ENCODE peak calls at places on chromosomes 5 and 9, in ten cellular contexts. A, U, F, B, Z, C, P, D, S and L are unnamed samples.

GRCh38 chr5:6135977-6136376 is 242.4 kb downstream of the MED10 start:
- DNase-seq in B (no peak), A (no peak), U (no peak), F (no peak), P (no peak), C (no peak), Z (peak), D (no peak), S (no peak), L (no peak)

GRCh38 chr5:146291421-146292074 is 47.1 kb upstream of the POU4F3 start:
- DNase-seq in U (no peak), B (peak), S (peak), D (no peak), A (no peak), C (peak), P (no peak), F (no peak), Z (peak), L (no peak)

GRCh38 chr9:135085830-135086546 is 1.5 kb upstream of the OLFM1 start:
- DNase-seq in S (peak), P (peak), A (peak), C (peak), U (peak), F (peak), Z (peak), D (peak), B (peak), L (peak)

GRCh38 chr9:30065888-30066287 is 2318.6 kb upstream of the ACO1 start:
- DNase-seq in A (no peak), F (no peak), B (no peak), D (no peak), Z (no peak), P (no peak), S (no peak), C (no peak), U (no peak), L (no peak)

GRCh38 chr5:180472269-180472668 is 21.9 kb upstream of the CNOT6 start:
- DNase-seq in Z (no peak), B (no peak), P (no peak), D (no peak), U (no peak), S (no peak), F (no peak), A (no peak), C (no peak), L (no peak)

GRCh38 chr5:135921388-135921787 is 25.7 kb upstream of the IL9 start:
- DNase-seq in S (peak), Z (no peak), D (no peak), B (no peak), P (no peak), U (no peak), A (no peak), F (no peak), C (peak), L (no peak)

GRCh38 chr5:168042284-168043080 is 249.0 kb upstream of the WWC1 start:
- DNase-seq in S (no peak), U (no peak), P (no peak), B (no peak), A (no peak), D (no peak), C (no peak), Z (no peak), F (no peak), L (no peak)

GRCh38 chr5:3000631-3001030 is 249.2 kb upstream of the IRX2 start:
- DNase-seq in Z (no peak), B (no peak), S (no peak), U (no peak), F (no peak), D (no peak), P (no peak), C (no peak), A (no peak), L (peak)

GRCh38 chr5:115168829-115169391 is 798 bp downstream of the TRIM36 start:
- DNase-seq in U (no peak), A (no peak), F (no peak), Z (peak), S (no peak), D (no peak), B (no peak), P (no peak), C (no peak), L (no peak)

GRCh38 chr5:55480781-55481180 is 54.0 kb downstream of the PLPP1 start:
- DNase-seq in P (no peak), S (peak), U (no peak), Z (no peak), F (no peak), A (no peak), B (peak), D (no peak), C (peak), L (no peak)

GRCh38 chr5:64147849-64148441 is 17.7 kb upstream of the RNF180 start:
- DNase-seq in Z (peak), A (peak), P (peak), C (peak), D (peak), F (peak), U (peak), S (peak), B (peak), L (no peak)

GRCh38 chr5:179225387-179225786 is 119.9 kb downstream of the ADAMTS2 start:
- DNase-seq in F (no peak), D (no peak), P (no peak), C (no peak), U (peak), A (no peak), Z (no peak), B (no peak), S (no peak), L (peak)

GRCh38 chr9:112867275-112867991 is 23.2 kb downstream of the SLC46A2 start:
- DNase-seq in P (no peak), C (peak), A (no peak), F (no peak), S (peak), B (peak), U (peak), Z (no peak), D (no peak), L (no peak)

GRCh38 chr5:148805323-148806290 is 20.8 kb upstream of the ADRB2 start:
- DNase-seq in D (no peak), U (peak), A (no peak), F (no peak), S (peak), P (no peak), Z (no peak), C (peak), B (no peak), L (no peak)

GRCh38 chr5:179890751-179891682 is 16.7 kb downstream of the TBC1D9B start:
- DNase-seq in U (no peak), F (no peak), C (no peak), S (no peak), D (no peak), B (no peak), P (no peak), A (no peak), Z (no peak), L (no peak)

GRCh38 chr9:86098793-86099694 is at the start of gene GOLM1:
- DNase-seq in A (peak), D (peak), F (peak), C (peak), U (peak), B (peak), S (peak), P (peak), Z (peak), L (peak)
- TF ChIP-seq CTCF in A (no peak), D (no peak), F (no peak), C (no peak), U (peak), B (peak), S (no peak), P (no peak), Z (peak), L (peak)

DNA sequence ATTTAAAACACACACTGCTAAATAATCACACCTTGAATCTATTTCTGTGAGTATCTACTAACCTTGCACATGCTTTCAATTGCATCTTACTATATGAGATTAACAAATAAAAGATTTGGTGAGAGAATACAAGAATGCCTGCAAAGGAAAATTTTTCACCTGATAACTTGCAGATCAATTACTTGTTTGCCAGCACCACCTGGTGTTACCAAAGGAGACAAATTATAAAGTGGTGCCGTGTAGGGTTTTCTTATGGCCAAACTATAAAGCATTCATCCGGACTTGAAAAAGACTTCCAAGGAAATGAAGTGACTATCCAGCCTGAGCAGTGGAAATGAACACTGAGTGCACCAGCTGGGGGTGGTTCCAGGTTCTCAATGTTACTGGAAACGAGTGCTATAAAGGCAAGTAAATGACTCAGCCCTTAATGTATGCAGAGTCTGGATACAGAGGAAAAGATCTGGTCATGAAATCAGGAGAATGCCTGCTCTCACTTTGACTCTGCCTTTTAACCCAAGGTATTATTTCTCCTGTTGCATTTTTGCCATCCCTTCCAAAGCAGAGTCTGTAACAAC is 113.2 kb downstream of the DNAH5 start:
- DNase-seq in C (peak), P (no peak), U (no peak), Z (no peak), D (no peak), S (no peak), A (no peak), F (no peak), B (no peak), L (no peak)
- TF ChIP-seq CTCF in C (no peak), P (no peak), U (no peak), Z (no peak), D (no peak), S (no peak), A (no peak), F (no peak), B (no peak), L (no peak)

GRCh38 chr9:127308559-127309429 is 44.2 kb downstream of the GARNL3 start:
- DNase-seq in P (no peak), B (no peak), Z (no peak), D (no peak), U (no peak), A (no peak), C (peak), F (no peak), S (peak), L (no peak)

GRCh38 chr9:127303830-127304229 is 39.3 kb downstream of the GARNL3 start:
- DNase-seq in Z (no peak), C (no peak), P (no peak), U (no peak), A (no peak), S (no peak), F (no peak), B (no peak), D (no peak), L (no peak)

GRCh38 chr9:127307802-127308201 is 43.2 kb downstream of the GARNL3 start:
- DNase-seq in D (peak), Z (no peak), F (no peak), C (no peak), P (peak), U (no peak), S (no peak), A (no peak), B (no peak), L (no peak)

GRCh38 chr9:127309715-127310114 is 45.1 kb downstream of the GARNL3 start:
- DNase-seq in C (no peak), A (no peak), Z (no peak), P (no peak), U (no peak), D (no peak), F (no peak), B (no peak), S (no peak), L (no peak)

GRCh38 chr9:127305450-127306226 is 41.1 kb downstream of the GARNL3 start:
- DNase-seq in A (no peak), D (no peak), S (no peak), U (no peak), Z (no peak), C (no peak), F (no peak), B (no peak), P (no peak), L (no peak)
- TF ChIP-seq CTCF in A (no peak), D (no peak), S (no peak), U (no peak), Z (no peak), C (no peak), F (no peak), B (no peak), P (no peak), L (no peak)

DNA sequence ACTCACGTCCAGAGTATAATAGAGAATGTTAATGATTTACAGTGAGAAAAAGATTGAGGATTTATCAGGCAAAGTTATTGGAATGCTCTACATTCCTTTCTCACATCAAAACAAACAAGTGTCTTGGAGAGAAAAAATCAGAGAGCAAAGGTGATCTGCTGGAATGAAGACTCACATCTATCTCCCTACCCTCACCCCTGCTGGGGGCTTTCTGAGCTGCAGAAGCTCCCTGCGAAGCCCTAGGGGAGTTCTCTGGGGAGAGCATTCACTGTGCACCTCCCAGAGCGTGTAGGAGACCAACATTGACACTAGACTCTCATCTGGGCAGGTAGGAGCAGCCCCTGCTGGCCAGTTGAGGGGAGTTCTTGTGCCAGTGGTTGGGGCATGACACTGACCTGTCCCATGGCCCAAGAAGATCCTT is 76.6 kb upstream of the ADAMTS16 start:
- DNase-seq in U (no peak), D (no peak), B (no peak), A (no peak), C (no peak), Z (no peak), S (no peak), P (no peak), F (no peak), L (no peak)
- TF ChIP-seq CTCF in U (no peak), D (no peak), B (peak), A (no peak), C (no peak), Z (peak), S (no peak), P (no peak), F (no peak), L (peak)

GRCh38 chr5:127231118-127231517 is 59.5 kb upstream of the MEGF10 start:
- DNase-seq in U (no peak), D (no peak), Z (no peak), C (no peak), P (no peak), A (no peak), F (no peak), S (no peak), B (no peak), L (no peak)

GRCh38 chr5:127228540-127229184 is 61.9 kb upstream of the MEGF10 start:
- DNase-seq in B (no peak), U (no peak), D (no peak), S (no peak), F (no peak), P (no peak), Z (no peak), A (no peak), C (no peak), L (no peak)

GRCh38 chr5:127233590-127233989 is 57.0 kb upstream of the MEGF10 start:
- DNase-seq in D (no peak), S (no peak), U (no peak), B (no peak), A (no peak), C (no peak), F (no peak), Z (no peak), P (no peak), L (no peak)

GRCh38 chr5:127227881-127228280 is 62.7 kb upstream of the MEGF10 start:
- DNase-seq in U (no peak), P (no peak), D (no peak), C (peak), A (no peak), Z (no peak), B (no peak), F (no peak), S (no peak), L (no peak)

DNA sequence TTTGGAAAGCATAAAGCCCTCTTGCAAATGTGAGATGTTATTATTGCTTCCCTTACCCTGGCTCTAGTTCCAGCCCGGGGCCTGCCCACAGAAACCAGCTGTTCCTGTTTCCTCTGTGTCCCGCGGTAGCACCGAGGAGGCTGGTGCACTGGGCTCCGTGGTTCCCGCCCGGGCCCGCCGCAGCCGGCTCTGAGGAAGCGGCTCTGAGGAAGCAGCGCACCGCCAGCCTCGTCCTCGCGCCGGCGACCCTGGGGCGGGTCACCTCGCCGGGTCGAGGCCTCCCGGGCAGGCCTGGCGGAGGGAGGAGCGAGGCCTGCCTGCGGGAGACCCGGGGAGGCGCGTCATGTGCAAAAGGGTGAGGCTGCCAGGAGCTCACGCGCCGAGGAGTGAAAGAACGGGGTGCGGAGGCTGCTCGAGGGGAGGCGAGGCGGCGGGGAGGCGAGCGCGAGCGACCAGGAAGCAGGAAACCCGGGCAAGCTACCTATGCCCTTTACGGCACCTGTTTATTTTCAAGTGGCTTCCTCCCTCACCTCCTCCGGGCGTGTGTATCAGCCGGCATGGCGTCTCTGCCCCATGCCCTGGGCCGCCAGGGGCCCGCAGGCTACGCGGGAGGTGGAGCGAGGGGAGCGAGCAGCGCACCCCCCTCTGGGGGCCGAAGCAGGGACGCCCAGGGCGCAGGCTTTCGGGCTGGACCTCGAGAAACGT is 61.3 kb upstream of the MEGF10 start:
- DNase-seq in U (peak), S (peak), C (peak), A (peak), F (peak), P (peak), D (peak), B (no peak), Z (no peak), L (peak)
- TF ChIP-seq CTCF in U (peak), S (no peak), C (peak), A (no peak), F (no peak), P (no peak), D (no peak), B (peak), Z (no peak), L (peak)

DNA sequence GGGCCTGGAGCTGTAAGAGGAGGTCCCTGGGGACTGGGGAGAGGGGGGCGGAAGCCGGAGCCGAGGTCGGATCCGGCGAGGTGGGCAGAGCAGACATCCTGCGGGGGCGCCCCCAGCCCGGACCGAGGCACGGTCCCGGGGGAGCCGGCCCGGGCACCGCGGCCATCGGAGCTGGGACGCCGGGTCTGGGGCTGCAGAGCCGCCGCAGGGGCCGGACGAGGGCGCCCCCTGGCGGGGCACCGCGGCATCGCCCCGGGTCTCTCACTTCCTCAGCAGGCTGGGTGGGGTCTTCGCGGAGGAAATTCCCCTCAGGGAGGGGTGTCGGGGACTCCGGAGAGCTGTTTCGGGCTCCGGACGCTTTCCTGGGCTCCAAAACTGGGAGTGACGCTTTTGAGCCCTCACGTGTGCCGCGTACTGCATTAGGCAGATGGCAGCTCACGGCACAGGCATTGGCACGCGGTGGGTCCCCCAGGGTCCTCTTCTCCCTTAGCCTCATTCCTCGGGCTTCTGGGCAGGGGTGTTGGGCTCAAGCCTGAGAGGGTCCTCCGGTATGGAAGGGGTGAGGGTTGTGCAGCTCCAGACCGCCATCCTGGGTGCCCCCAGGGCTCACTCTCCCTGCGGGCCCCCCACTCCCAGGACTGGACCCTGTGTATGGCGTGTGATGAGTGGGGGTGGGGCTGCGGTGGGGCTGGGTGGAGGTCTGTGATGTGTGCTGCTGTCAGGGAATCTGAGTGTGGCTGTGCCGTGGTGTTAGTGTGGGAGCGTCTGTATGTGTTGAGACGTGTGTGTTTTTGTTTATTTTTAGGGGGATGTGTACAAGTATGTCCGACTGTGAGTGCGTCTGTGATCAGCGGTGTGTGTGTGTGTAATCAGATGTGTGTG is 29.6 kb downstream of the LHX2 start:
- DNase-seq in C (peak), A (no peak), P (no peak), B (no peak), D (peak), S (no peak), U (peak), F (no peak), Z (peak), L (no peak)
- TF ChIP-seq CTCF in C (peak), A (peak), P (peak), B (peak), D (peak), S (peak), U (peak), F (peak), Z (peak), L (peak)

GRCh38 chr5:95159603-95160002 is 125.3 kb downstream of the MCTP1 start:
- DNase-seq in B (no peak), D (no peak), U (no peak), S (no peak), A (no peak), C (no peak), Z (no peak), P (no peak), F (no peak), L (no peak)
- TF ChIP-seq CTCF in B (no peak), D (no peak), U (no peak), S (no peak), A (no peak), C (no peak), Z (no peak), P (no peak), F (no peak), L (no peak)